ENCODE peak calls at places on chromosome 12, in five cellular contexts. C is foreskin keratinocyte, L is HepG2, A is Daoy, D is GM20000. T is an unnamed sample.

GRCh38 chr12:14948672-14949071 is 10.3 kb upstream of the ERP27 start:
- DNase-seq in C (no peak), L (no peak), A (peak), D (peak), T (peak)

GRCh38 chr12:12510141-12510540 is 52.5 kb downstream of the DUSP16 start:
- DNase-seq in C (peak), L (no peak), A (peak), D (no peak), T (no peak)

GRCh38 chr12:5708371-5708770 is 236.7 kb downstream of the ANO2 start:
- DNase-seq in C (no peak), L (no peak), A (no peak), D (no peak), T (no peak)

GRCh38 chr12:65905941-65906471 is 81.7 kb downstream of the HMGA2 start:
- DNase-seq in C (no peak), L (no peak), A (no peak), D (no peak), T (no peak)

GRCh38 chr12:107684990-107685359 is 624 bp upstream of the PWP1 start:
- DNase-seq in C (peak), L (peak), A (peak), D (no peak), T (no peak)

GRCh38 chr12:52119398-52120254 is 40.1 kb downstream of the SMIM41 start:
- DNase-seq in C (peak), L (peak), A (peak), D (peak), T (no peak)

GRCh38 chr12:53097564-53098353 is at the start of gene IGFBP6:
- DNase-seq in C (peak), L (no peak), A (peak), D (no peak), T (no peak)

GRCh38 chr12:67070604-67071003 is 198.6 kb upstream of the CAND1 start:
- DNase-seq in C (no peak), L (no peak), A (no peak), D (no peak), T (no peak)

GRCh38 chr12:108483213-108483920 is 31.7 kb upstream of the FICD start:
- DNase-seq in C (peak), L (no peak), A (no peak), D (no peak), T (no peak)

GRCh38 chr12:40016960-40017359 is 88.9 kb downstream of the SLC2A13 start:
- DNase-seq in C (no peak), L (no peak), A (peak), D (no peak), T (no peak)

GRCh38 chr12:110591508-110592051 is 8.5 kb upstream of the PPTC7 start:
- DNase-seq in C (no peak), L (peak), A (no peak), D (no peak), T (no peak)

T was measured in AG04449.